ENCODE peak calls at places on chromosomes 4 and X, in six cellular contexts. L is GM12878, T is SK-N-SH, H is HCT116, N is HepG2, D is K562. M is an unnamed sample. For H3K9me3, the result is how much of the 10 kb centered on the place peaks cover.

GRCh38 chr4:73593631-73594241 is 26.5 kb downstream of the RASSF6 start:
- DNase-seq in L (no peak), T (no peak), H (peak), N (peak), D (no peak), M (no peak)

GRCh38 chr4:61201562-61202099 is 1.5 kb downstream of the ADGRL3 start:
- DNase-seq in L (no peak), T (peak), H (no peak), N (no peak), D (no peak), M (peak)

GRCh38 chrX:50812995-50813842 is 775 bp downstream of the SHROOM4 start:
- DNase-seq in L (no peak), T (peak), H (no peak), N (no peak), D (no peak), M (no peak)

GRCh38 chr4:119300388-119301131 is 21.4 kb downstream of the FABP2 start:
- DNase-seq in L (peak), T (peak), H (peak), N (peak), D (peak), M (peak)

GRCh38 chr4:2950221-2950989 is 12.8 kb downstream of the NOP14 start:
- DNase-seq in L (no peak), T (no peak), H (no peak), N (no peak), D (no peak), M (no peak)

GRCh38 chr4:38857354-38858096 is 908 bp upstream of the TLR6 start:
- DNase-seq in L (peak), T (no peak), H (peak), N (no peak), D (peak), M (no peak)

GRCh38 chr4:94577136-94577535 is 125.4 kb downstream of the PDLIM5 start:
- DNase-seq in L (no peak), T (peak), H (no peak), N (no peak), D (no peak), M (no peak)

GRCh38 chrX:39995457-39995856 is 102.3 kb downstream of the BCOR start:
- DNase-seq in L (no peak), T (no peak), H (no peak), N (no peak), D (no peak), M (no peak)

GRCh38 chrX:85052636-85053343 is 49.1 kb downstream of the APOOL start:
- DNase-seq in L (no peak), T (no peak), H (peak), N (no peak), D (no peak), M (no peak)

GRCh38 chr4:154807042-154807630 is 26.1 kb downstream of the RBM46 start:
- DNase-seq in L (peak), T (peak), H (peak), N (peak), D (peak), M (no peak)

GRCh38 chr4:100190643-100191600 is 654 bp upstream of the DDIT4L start:
- DNase-seq in L (no peak), T (no peak), H (no peak), N (no peak), D (no peak), M (peak)

DNA sequence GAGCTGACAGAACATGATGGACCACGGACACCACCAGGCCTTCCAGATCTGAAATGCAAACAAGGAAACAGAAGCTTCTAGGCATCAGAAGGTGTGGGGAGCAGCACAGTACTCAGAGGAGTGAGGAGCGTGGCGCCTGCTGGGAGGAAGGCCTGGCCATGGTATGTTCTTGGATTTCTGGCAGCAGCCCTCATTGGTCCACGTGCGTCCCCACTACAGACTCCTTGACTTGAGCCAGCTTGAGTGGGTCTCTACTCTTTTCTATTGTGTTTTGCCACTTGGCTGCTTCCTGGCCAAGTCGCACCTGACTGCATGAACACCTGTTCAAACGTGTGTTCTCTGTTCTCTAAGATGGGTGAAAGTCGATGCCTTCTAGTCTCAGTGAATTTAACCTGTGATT is 18.0 kb downstream of the ZNF275 start:
- DNase-seq in L (no peak), T (no peak), H (no peak), N (no peak), D (no peak), M (no peak)
- H3K9me3 ChIP-seq in L (under half), T (under half), H (under half), N (under half), D (under half), M (under half)

GRCh38 chr4:152679414-152680281 is at the start of gene TMEM154:
- DNase-seq in L (no peak), T (peak), H (no peak), N (no peak), D (no peak), M (peak)
- TF ChIP-seq YY1 in L (peak), T (no peak), H (no peak), N (no peak), D (no peak), M (no peak)

DNA sequence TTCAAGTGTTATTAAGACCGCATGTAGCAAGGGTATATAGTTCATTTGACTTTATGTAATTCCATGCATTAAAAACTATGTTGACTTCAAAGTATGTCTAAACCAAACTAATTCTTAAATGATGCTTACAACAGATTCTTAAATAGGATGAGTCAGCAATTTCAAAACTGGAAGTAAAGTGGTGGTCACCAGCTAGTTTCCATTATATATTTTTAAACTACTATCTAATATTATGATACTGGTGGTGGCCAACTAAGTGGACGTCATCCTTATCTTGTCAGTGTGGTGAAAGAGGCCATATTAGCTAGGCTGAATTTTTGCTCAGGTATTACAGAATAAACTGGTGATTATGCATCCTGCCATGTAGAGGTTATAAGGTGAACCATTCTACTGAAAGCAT is 1.2 kb downstream of the IL15 start:
- DNase-seq in L (no peak), T (no peak), H (no peak), N (no peak), D (no peak), M (no peak)
- H2AFZ ChIP-seq in L (peak), T (peak), H (peak), N (no peak), D (no peak), M (no peak)

DNA sequence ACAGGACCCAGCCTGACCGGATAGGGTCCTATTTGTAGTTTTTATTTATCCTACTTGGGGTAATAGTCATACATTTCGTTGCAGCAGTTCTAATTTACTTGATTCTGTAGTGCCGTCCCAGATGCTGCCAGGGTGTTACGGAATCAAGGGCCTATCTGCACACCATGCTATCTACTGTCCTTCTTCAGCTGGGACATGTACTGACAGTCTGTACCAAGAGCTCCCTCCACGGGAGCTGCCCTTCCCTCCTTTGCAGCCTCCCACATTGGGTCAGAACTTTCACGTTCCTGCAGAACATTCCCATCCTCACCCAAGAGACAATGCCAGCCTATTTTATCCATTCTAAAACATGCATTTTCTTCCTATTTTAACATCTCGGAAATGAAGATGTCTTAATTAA is 6.7 kb downstream of the SUV39H1 start:
- DNase-seq in L (no peak), T (no peak), H (no peak), N (no peak), D (no peak), M (no peak)
- H3K9me3 ChIP-seq in L (under half), T (under half), H (under half), N (under half), D (under half), M (under half)

M was measured in H1.